ENCODE peak calls at places on chromosome 16, in six cellular contexts. L, S, N, W, O and T are unnamed samples.

GRCh38 chr16:27330542-27330941 is 16.8 kb downstream of the IL4R start:
- DNase-seq in L (no peak), S (no peak), N (no peak), W (no peak), O (peak), T (peak)

GRCh38 chr16:88880226-88881051 is 14.0 kb upstream of the PABPN1L start:
- DNase-seq in L (no peak), S (no peak), N (no peak), W (no peak), O (no peak), T (no peak)

GRCh38 chr16:47045023-47045422 is 71.5 kb upstream of the DNAJA2 start:
- DNase-seq in L (peak), S (no peak), N (no peak), W (no peak), O (no peak), T (no peak)

GRCh38 chr16:1103649-1104005 is 7.6 kb upstream of the C1QTNF8 start:
- DNase-seq in L (no peak), S (no peak), N (no peak), W (no peak), O (no peak), T (no peak)

GRCh38 chr16:11202260-11203091 is 53.5 kb downstream of the SOCS1 start:
- DNase-seq in L (peak), S (no peak), N (no peak), W (no peak), O (no peak), T (no peak)

GRCh38 chr16:85898521-85899442 is at the start of gene IRF8:
- DNase-seq in L (peak), S (peak), N (no peak), W (no peak), O (peak), T (peak)

GRCh38 chr16:53498984-53499383 is 4.0 kb downstream of the AKTIP start:
- DNase-seq in L (no peak), S (no peak), N (no peak), W (no peak), O (no peak), T (no peak)

GRCh38 chr16:1912215-1912543 is 6.0 kb downstream of the HS3ST6 start:
- DNase-seq in L (no peak), S (no peak), N (no peak), W (no peak), O (no peak), T (no peak)

GRCh38 chr16:27551046-27551445 is 1.1 kb downstream of the KATNIP start:
- DNase-seq in L (no peak), S (no peak), N (no peak), W (no peak), O (no peak), T (no peak)

GRCh38 chr16:84354306-84354705 is 14.0 kb upstream of the ATP2C2 start:
- DNase-seq in L (no peak), S (no peak), N (no peak), W (no peak), O (no peak), T (no peak)

GRCh38 chr16:83967091-83967490 is 953 bp upstream of the NECAB2 start:
- DNase-seq in L (no peak), S (no peak), N (no peak), W (no peak), O (no peak), T (no peak)

GRCh38 chr16:17032332-17032731 is 438.4 kb downstream of the XYLT1 start:
- DNase-seq in L (no peak), S (no peak), N (no peak), W (no peak), O (peak), T (no peak)

GRCh38 chr16:49597796-49598195 is 224.2 kb downstream of the C16orf78 start:
- DNase-seq in L (no peak), S (no peak), N (no peak), W (no peak), O (no peak), T (no peak)

GRCh38 chr16:6165330-6165984 is 1067.9 kb upstream of the EEF2KMT start:
- DNase-seq in L (peak), S (no peak), N (no peak), W (no peak), O (peak), T (no peak)

GRCh38 chr16:57984443-57985203 is 13.7 kb upstream of the CNGB1 start:
- DNase-seq in L (peak), S (peak), N (no peak), W (peak), O (peak), T (peak)

GRCh38 chr16:29893553-29893952 is 5.8 kb downstream of the SEZ6L2 start:
- DNase-seq in L (no peak), S (no peak), N (no peak), W (no peak), O (no peak), T (no peak)

GRCh38 chr16:85549766-85550421 is 63.2 kb upstream of the GSE1 start:
- DNase-seq in L (no peak), S (no peak), N (no peak), W (no peak), O (no peak), T (no peak)

GRCh38 chr16:50265716-50266336 is 525 bp upstream of the ADCY7 start:
- DNase-seq in L (no peak), S (no peak), N (no peak), W (no peak), O (no peak), T (no peak)

GRCh38 chr16:51538707-51539604 is 387.9 kb upstream of the SALL1 start:
- DNase-seq in L (peak), S (no peak), N (no peak), W (no peak), O (peak), T (peak)

GRCh38 chr16:55155815-55156214 is 168.2 kb upstream of the IRX6 start:
- DNase-seq in L (no peak), S (peak), N (no peak), W (no peak), O (no peak), T (no peak)

GRCh38 chr16:55154261-55154660 is 169.7 kb upstream of the IRX6 start:
- DNase-seq in L (no peak), S (no peak), N (no peak), W (no peak), O (no peak), T (no peak)

GRCh38 chr16:55152875-55153390 is 171.1 kb upstream of the IRX6 start:
- DNase-seq in L (no peak), S (no peak), N (no peak), W (no peak), O (no peak), T (no peak)

GRCh38 chr16:55151901-55152300 is 172.1 kb upstream of the IRX6 start:
- DNase-seq in L (no peak), S (no peak), N (no peak), W (no peak), O (no peak), T (no peak)

DNA sequence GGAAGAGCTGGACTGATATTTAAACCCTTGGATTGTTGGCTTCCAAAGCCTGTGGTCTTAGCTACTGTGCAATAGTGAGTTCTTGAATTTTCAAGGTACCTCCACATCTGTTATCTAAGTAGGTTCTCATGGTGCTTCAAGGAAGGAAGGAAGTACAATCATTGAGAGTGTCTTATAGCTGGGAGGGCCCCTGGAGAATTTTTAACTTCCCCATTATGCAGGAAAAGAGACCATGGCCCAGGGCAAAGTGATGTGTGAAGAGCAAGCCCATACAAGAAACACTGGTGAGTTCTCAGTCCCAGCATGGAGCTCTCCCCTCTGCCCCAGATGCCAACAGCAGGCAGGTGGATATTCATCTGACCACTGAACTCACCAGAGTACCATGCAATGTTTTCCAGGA is 169.0 kb upstream of the IRX6 start:
- DNase-seq in L (peak), S (no peak), N (no peak), W (no peak), O (no peak), T (no peak)
- TF ChIP-seq MAX in L (no peak), S (no peak), N (no peak), W (no peak), O (no peak), T (no peak)

GRCh38 chr16:19883296-19883951 is 1.2 kb downstream of the GPRC5B start:
- DNase-seq in L (peak), S (peak), N (no peak), W (no peak), O (no peak), T (peak)

GRCh38 chr16:19885456-19886060 is 910 bp upstream of the GPRC5B start:
- DNase-seq in L (peak), S (no peak), N (no peak), W (no peak), O (no peak), T (peak)

GRCh38 chr16:19882641-19883040 is 2.0 kb downstream of the GPRC5B start:
- DNase-seq in L (no peak), S (no peak), N (no peak), W (no peak), O (no peak), T (no peak)

GRCh38 chr16:19884611-19885455 is at the start of gene GPRC5B:
- DNase-seq in L (peak), S (peak), N (no peak), W (no peak), O (peak), T (peak)

GRCh38 chr16:19884021-19884485 is 595 bp downstream of the GPRC5B start:
- DNase-seq in L (no peak), S (peak), N (no peak), W (no peak), O (no peak), T (peak)
- TF ChIP-seq MAX in L (no peak), S (no peak), N (no peak), W (no peak), O (no peak), T (no peak)

GRCh38 chr16:3141781-3142311 is 7.0 kb downstream of the ZNF213 start:
- DNase-seq in L (no peak), S (no peak), N (no peak), W (no peak), O (no peak), T (no peak)
- TF ChIP-seq MAX in L (no peak), S (no peak), N (no peak), W (no peak), O (no peak), T (no peak)

GRCh38 chr16:55297910-55298175 is 26.2 kb upstream of the IRX6 start:
- DNase-seq in L (no peak), S (no peak), N (no peak), W (no peak), O (no peak), T (no peak)

GRCh38 chr16:55297062-55297909 is 26.7 kb upstream of the IRX6 start:
- DNase-seq in L (no peak), S (no peak), N (no peak), W (no peak), O (no peak), T (no peak)

GRCh38 chr16:55292491-55292890 is 31.5 kb upstream of the IRX6 start:
- DNase-seq in L (no peak), S (no peak), N (no peak), W (no peak), O (no peak), T (no peak)

GRCh38 chr16:55294129-55294528 is 29.9 kb upstream of the IRX6 start:
- DNase-seq in L (peak), S (no peak), N (no peak), W (no peak), O (no peak), T (no peak)

GRCh38 chr16:55294947-55295346 is 29.1 kb upstream of the IRX6 start:
- DNase-seq in L (no peak), S (no peak), N (no peak), W (no peak), O (no peak), T (no peak)
- TF ChIP-seq MAX in L (no peak), S (no peak), N (no peak), W (no peak), O (no peak), T (no peak)

DNA sequence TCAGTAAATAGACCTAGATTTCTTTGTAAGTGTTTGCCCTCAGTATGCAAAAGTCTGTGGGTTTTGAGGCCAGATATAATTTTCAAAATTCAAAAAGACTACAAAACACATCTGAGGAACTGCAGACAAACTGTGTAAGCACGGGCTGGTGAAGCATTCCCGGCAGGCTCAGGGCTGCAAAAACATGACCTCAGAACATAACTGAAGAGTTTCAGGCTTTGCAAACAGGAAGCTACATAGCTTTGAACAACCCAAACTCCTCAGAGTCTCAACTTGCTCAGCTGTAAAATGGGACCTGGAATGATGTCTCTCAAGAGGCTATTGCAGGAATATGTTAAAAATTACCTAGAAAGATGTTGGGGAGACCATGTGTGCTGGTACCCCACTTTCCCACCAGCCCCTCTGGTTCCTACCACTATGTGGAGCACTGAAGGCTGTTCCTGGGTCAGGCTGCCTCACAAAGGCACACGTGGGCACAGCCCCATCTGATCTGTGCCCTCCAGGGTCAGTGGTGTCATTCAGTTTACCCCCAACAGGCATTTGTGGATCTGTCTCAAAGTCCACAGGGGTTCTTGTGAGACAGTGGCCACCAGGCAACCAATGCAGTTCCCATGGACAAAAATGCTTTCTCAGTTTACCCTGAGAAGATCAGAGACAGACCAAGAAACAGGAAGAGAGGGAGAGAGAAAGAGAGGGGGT is 72.9 kb downstream of the CREBBP start:
- DNase-seq in L (no peak), S (no peak), N (no peak), W (no peak), O (no peak), T (no peak)
- TF ChIP-seq MAX in L (no peak), S (no peak), N (no peak), W (no peak), O (no peak), T (no peak)